ENCODE peak calls at places on chromosomes 13 and 19, in four cellular contexts. K is lung, U is ovary, J is mesothelial cell of epicardium. I is an unnamed sample.

GRCh38 chr13:34070006-34070405 is 252.1 kb downstream of the RFC3 start:
- DNase-seq in K (no peak), U (no peak), J (no peak), I (no peak)

GRCh38 chr19:2114821-2115220 is 18.1 kb downstream of the IZUMO4 start:
- DNase-seq in K (no peak), U (no peak), J (no peak), I (no peak)

GRCh38 chr13:77306458-77306857 is 20.4 kb downstream of the MYCBP2 start:
- DNase-seq in K (no peak), U (no peak), J (no peak), I (no peak)

GRCh38 chr19:32567486-32567885 is 13.5 kb upstream of the PDCD5 start:
- DNase-seq in K (no peak), U (no peak), J (no peak), I (no peak)

GRCh38 chr13:37598572-37598971 is at the start of gene POSTN:
- DNase-seq in K (no peak), U (no peak), J (no peak), I (no peak)

GRCh38 chr13:112968380-112968909 is 569 bp upstream of the MCF2L start:
- DNase-seq in K (peak; percentile 69), U (peak; percentile 67), J (peak; percentile 56), I (peak; percentile 41)

GRCh38 chr13:73429691-73430090 is 370.9 kb downstream of the KLF5 start:
- DNase-seq in K (no peak), U (no peak), J (no peak), I (no peak)

GRCh38 chr13:111948811-111949210 is 118.1 kb upstream of the SOX1 start:
- DNase-seq in K (no peak), U (no peak), J (no peak), I (no peak)

GRCh38 chr19:41740415-41741243 is 14.7 kb upstream of the CEACAM6 start:
- DNase-seq in K (no peak), U (no peak), J (no peak), I (no peak)

GRCh38 chr19:29952646-29953045 is 10.6 kb downstream of the URI1 start:
- DNase-seq in K (no peak), U (no peak), J (no peak), I (no peak)

GRCh38 chr13:88726075-88726474 is 1054.9 kb downstream of the SLITRK5 start:
- DNase-seq in K (no peak), U (no peak), J (no peak), I (no peak)

GRCh38 chr19:49918089-49918488 is 10.9 kb upstream of the ATF5 start:
- DNase-seq in K (no peak), U (no peak), J (no peak), I (no peak)

GRCh38 chr19:49920624-49921363 is 8.2 kb upstream of the ATF5 start:
- DNase-seq in K (no peak), U (no peak), J (no peak), I (no peak)

GRCh38 chr19:49913720-49914119 is 15.3 kb upstream of the ATF5 start:
- DNase-seq in K (no peak), U (no peak), J (no peak), I (no peak)

GRCh38 chr19:49915271-49915670 is 13.7 kb upstream of the ATF5 start:
- DNase-seq in K (no peak), U (no peak), J (no peak), I (no peak)

DNA sequence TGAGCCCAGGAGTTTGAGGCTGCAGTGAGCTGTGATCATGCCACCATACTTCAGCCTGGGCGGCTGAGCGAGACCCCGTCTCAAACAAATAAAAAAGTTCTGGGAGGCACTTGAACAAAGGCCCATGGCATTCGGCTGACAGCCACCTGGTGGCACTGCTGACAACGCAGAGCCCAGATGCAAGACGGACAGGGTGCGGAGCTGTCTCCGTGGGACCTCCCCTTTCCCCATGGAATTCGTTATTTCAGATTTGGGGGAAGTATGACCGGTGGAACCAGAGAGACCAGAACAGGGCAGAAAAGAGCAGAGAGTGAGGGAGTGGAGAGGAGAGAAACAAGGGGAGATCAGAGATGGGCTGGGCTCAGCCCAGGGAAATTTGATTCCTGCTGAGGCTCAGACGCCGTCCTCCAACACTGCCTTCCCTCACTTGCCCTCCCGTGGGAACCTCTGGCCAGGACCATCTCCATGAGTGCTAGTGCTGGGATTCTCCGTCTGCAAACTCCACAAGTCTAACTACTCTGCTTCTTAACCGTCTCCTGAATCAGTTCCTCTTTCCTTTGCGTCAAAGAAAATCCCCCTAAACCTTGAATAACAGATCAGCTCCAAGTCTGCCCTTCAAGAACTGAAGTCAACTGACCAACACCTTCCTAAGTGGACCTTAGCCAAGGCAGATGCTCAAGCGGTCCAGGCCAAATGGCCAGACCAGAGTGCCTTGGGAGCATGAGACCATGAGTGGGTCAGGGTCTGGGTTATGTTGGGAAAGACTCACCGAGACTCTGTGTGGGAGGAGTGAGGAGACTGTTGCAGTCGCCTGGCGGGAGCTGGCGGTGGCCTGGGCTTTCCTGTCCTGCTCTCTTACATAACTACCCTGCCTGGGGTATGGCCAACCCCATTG is 11.9 kb upstream of the ATF5 start:
- DNase-seq in K (no peak), U (no peak), J (no peak), I (no peak)
- TF ChIP-seq CTCF in K (no peak), U (no peak), J (no peak), I (peak; percentile 40)

GRCh38 chr19:16327501-16327900 is 2.9 kb downstream of the KLF2 start:
- DNase-seq in K (no peak), U (no peak), J (no peak), I (no peak)

GRCh38 chr19:16327911-16328823 is 3.5 kb downstream of the KLF2 start:
- DNase-seq in K (peak; percentile 89), U (peak; percentile 73), J (no peak), I (no peak)

GRCh38 chr19:16330368-16330801 is 5.8 kb downstream of the KLF2 start:
- DNase-seq in K (peak; percentile 74), U (peak; percentile 65), J (no peak), I (no peak)

GRCh38 chr19:16327131-16327450 is 2.5 kb downstream of the KLF2 start:
- DNase-seq in K (no peak), U (no peak), J (no peak), I (no peak)

GRCh38 chr19:16328824-16329482 is 4.3 kb downstream of the KLF2 start:
- DNase-seq in K (no peak), U (no peak), J (no peak), I (no peak)
- TF ChIP-seq CTCF in K (no peak), U (no peak), J (no peak), I (no peak)

GRCh38 chr19:4456566-4456842 is 1.1 kb downstream of the UBXN6 start:
- DNase-seq in K (no peak), U (no peak), J (peak; percentile 57), I (no peak)

GRCh38 chr19:4454621-4454951 is 3.0 kb downstream of the UBXN6 start:
- DNase-seq in K (no peak), U (no peak), J (no peak), I (no peak)

GRCh38 chr19:4456843-4457653 is 546 bp downstream of the UBXN6 start:
- DNase-seq in K (no peak), U (peak; percentile 74), J (peak; percentile 61), I (peak; percentile 52)

GRCh38 chr19:4454952-4455738 is 2.4 kb downstream of the UBXN6 start:
- DNase-seq in K (no peak), U (no peak), J (no peak), I (no peak)

DNA sequence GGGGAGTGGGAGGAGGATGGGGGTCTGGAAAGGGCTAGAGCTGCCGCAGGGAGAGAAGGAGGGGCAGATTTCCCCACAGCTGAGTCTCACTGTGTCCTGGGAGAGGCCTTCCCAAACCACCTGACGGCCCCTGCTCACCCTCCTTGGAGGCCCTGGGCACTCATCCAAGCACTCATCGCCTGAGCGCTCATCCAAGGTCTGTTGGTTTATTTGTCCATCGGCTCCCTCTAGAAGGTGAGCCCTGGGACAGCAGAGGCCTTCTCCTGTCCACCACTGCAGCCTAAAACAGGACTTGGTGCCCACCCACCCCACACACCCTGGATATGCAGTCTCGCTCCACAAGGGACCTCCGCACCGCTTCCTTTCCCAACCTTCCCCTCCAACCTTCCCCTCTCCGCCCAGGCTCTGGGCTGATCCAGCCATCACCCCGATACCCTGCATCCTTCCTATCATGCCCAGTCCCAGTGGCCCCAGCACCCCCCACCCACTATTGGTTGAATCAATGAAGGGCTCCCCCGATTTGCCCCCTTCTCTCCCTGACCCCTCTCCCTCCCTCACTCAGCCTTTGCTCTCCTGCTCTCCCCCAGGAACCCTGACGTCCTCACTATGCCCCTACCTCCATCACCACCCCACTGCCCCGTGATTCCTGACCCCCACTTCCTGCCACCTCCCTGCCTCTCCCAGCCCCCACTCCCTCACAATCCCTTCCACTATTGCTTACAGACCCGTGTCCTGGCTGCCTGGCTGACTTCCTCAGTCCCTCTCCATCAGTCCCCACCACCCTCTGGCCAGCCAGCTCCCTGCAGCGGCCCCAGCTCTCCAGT is 1.6 kb downstream of the UBXN6 start:
- DNase-seq in K (no peak), U (peak; percentile 92), J (peak; percentile 56), I (no peak)
- TF ChIP-seq CTCF in K (no peak), U (peak; percentile 7), J (no peak), I (no peak)

GRCh38 chr19:57071414-57071813 is 48.4 kb upstream of the USP29 start:
- DNase-seq in K (no peak), U (no peak), J (no peak), I (no peak)
- TF ChIP-seq CTCF in K (no peak), U (no peak), J (no peak), I (no peak)

DNA sequence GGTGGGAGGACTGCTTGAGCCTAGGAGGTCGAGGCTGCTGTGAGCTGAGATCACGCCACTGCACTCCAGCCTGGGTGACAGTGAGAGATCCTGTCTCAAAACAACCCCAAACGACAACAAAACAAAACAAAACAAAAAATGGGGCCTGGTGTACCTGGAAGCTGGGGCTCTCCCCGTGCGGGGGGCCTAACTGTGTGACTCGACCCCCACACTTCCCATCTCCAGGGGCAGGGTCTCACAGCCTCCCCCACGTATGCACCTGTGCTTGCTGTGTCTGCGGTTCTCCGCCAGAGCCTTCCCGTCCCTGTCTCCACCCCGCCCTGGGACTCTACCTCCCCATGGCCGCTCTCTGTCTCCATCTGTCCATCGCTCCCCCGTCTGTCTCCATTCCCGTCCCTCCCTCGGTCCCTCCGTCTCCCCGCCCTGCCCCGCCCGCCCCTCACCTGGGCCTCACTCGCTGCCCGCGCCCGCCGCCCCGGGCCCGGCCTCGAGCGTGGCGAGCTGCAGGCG is 758 bp downstream of the TMEM238 start:
- DNase-seq in K (no peak), U (peak; percentile 52), J (no peak), I (no peak)
- TF ChIP-seq CTCF in K (no peak), U (no peak), J (no peak), I (no peak)

GRCh38 chr19:18444513-18444912 is 6.6 kb upstream of the ISYNA1 start:
- DNase-seq in K (no peak), U (no peak), J (no peak), I (no peak)
- TF ChIP-seq CTCF in K (no peak), U (no peak), J (no peak), I (no peak)

GRCh38 chr19:18254546-18255500 is 19.4 kb downstream of the IQCN start:
- DNase-seq in K (no peak), U (peak; percentile 33), J (no peak), I (no peak)
- TF ChIP-seq CTCF in K (no peak), U (no peak), J (no peak), I (peak; percentile 44)

DNA sequence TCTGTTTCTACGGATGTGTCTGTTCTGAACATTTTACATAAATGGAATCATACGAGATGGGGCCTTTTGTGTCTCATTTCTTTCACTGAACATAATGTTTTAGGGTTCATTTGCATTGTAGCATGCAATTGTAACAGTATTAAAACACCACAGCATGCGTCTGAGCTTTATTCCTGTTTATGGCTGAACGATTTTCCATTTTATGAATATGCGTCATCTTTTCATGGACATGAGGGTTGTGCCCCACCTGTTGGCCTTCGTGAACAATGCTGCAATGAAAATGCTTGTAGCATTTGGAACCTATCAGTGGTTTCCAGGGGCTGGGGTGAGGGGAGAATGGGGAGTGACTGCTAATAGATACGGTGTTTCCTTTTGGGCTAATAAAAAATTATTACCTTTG is 5.1 kb downstream of the OR10H1 start:
- DNase-seq in K (no peak), U (no peak), J (no peak), I (no peak)
- TF ChIP-seq CTCF in K (no peak), U (peak; percentile 25), J (no peak), I (no peak)

GRCh38 chr13:79642596-79642995 is 161.6 kb downstream of the NDFIP2 start:
- DNase-seq in K (no peak), U (no peak), J (no peak), I (no peak)
- TF ChIP-seq CTCF in K (no peak), U (no peak), J (no peak), I (no peak)

I was measured in progenitor cell of endocrine pancreas.